ENCODE peak calls at places on chromosomes 6 and 20, in four cellular contexts. J is activated CD4-positive, alpha-beta T cell treated with anti-CD3 and anti-CD28 coated beads, Interleukin-2, amount 50 U/mL, for 48 hours; H is ELR; A is naive B cell. D is an unnamed sample.

GRCh38 chr6:108735991-108736345 is 112.3 kb upstream of the ARMC2 start:
- DNase-seq in J (no peak), H (no peak), A (no peak), D (no peak)

GRCh38 chr20:33791959-33792597 is 19.1 kb upstream of the CHMP4B start:
- DNase-seq in J (peak), H (peak), A (peak), D (peak)

GRCh38 chr20:14879020-14879697 is 541.7 kb upstream of the FLRT3 start:
- DNase-seq in J (no peak), H (peak), A (no peak), D (no peak)

GRCh38 chr6:3139090-3139903 is 18.0 kb downstream of the TUBB2A start:
- DNase-seq in J (no peak), H (peak), A (no peak), D (no peak)

GRCh38 chr20:11144114-11144513 is 470.3 kb upstream of the JAG1 start:
- DNase-seq in J (no peak), H (peak), A (no peak), D (no peak)

GRCh38 chr6:39841923-39842322 is 49.7 kb downstream of the DAAM2 start:
- DNase-seq in J (no peak), H (no peak), A (no peak), D (no peak)

GRCh38 chr6:21887301-21888185 is 294.0 kb downstream of the SOX4 start:
- DNase-seq in J (no peak), H (no peak), A (no peak), D (no peak)

GRCh38 chr6:466564-466963 is 75.0 kb downstream of the IRF4 start:
- DNase-seq in J (no peak), H (no peak), A (no peak), D (no peak)

GRCh38 chr20:50186151-50186885 is 4.3 kb upstream of the CEBPB start:
- DNase-seq in J (peak), H (peak), A (peak), D (peak)

GRCh38 chr6:113694278-113695077 is 162.7 kb upstream of the MARCKS start:
- DNase-seq in J (no peak), H (peak), A (no peak), D (no peak)

GRCh38 chr6:52597738-52598122 is 20.9 kb upstream of the TRAM2 start:
- DNase-seq in J (no peak), H (no peak), A (no peak), D (no peak)

GRCh38 chr20:61577065-61577464 is 325.0 kb downstream of the CDH4 start:
- DNase-seq in J (no peak), H (no peak), A (no peak), D (no peak)

GRCh38 chr20:276620-277495 is 13.7 kb downstream of the C20orf96 start:
- DNase-seq in J (no peak), H (no peak), A (no peak), D (no peak)

GRCh38 chr6:100455230-100456124 is 9.2 kb downstream of the SIM1 start:
- DNase-seq in J (no peak), H (peak), A (no peak), D (no peak)

GRCh38 chr6:166721576-166721975 is 94.5 kb upstream of the RPS6KA2 start:
- DNase-seq in J (no peak), H (no peak), A (no peak), D (no peak)

GRCh38 chr6:125781307-125781868 is 9.4 kb upstream of the NCOA7 start:
- DNase-seq in J (peak), H (peak), A (no peak), D (peak)

GRCh38 chr20:3189561-3190131 is 14.8 kb downstream of the DDRGK1 start:
- DNase-seq in J (no peak), H (no peak), A (no peak), D (no peak)

GRCh38 chr6:166958926-166959861 is 2.8 kb upstream of the RNASET2 start:
- DNase-seq in J (peak), H (peak), A (peak), D (no peak)

GRCh38 chr6:10409160-10409765 is 5.6 kb downstream of the TFAP2A start:
- DNase-seq in J (no peak), H (peak), A (no peak), D (no peak)

GRCh38 chr20:43448748-43449535 is 8.8 kb upstream of the SRSF6 start:
- DNase-seq in J (peak), H (peak), A (peak), D (peak)